ENCODE peak calls at places on chromosomes 4 and X, in ten cellular contexts. One of them, this sample, is unnamed.

GRCh38 chrX:151714367-151714766 is 1.5 kb upstream of the FATE1 start:
- DNase-seq in H1: no peak
- DNase-seq in mammary epithelial cell: no peak
- DNase-seq in fibroblast of lung: no peak
- DNase-seq in GM12878: no peak
- DNase-seq in A549: no peak
- DNase-seq in HCT116: no peak
- DNase-seq in brain microvascular endothelial cell: no peak
- DNase-seq in left ventricle myocardium inferior: no peak
- DNase-seq in dorsolateral prefrontal cortex: no peak
- DNase-seq in this sample: no peak

GRCh38 chrX:153662266-153662665 is 11.3 kb downstream of the PNCK start:
- DNase-seq in H1: peak; percentile 76
- DNase-seq in mammary epithelial cell: no peak
- DNase-seq in fibroblast of lung: no peak
- DNase-seq in GM12878: no peak
- DNase-seq in A549: peak; percentile 77
- DNase-seq in HCT116: peak; percentile 51
- DNase-seq in brain microvascular endothelial cell: peak; percentile 12
- DNase-seq in left ventricle myocardium inferior: peak; percentile 43
- DNase-seq in dorsolateral prefrontal cortex: no peak
- DNase-seq in this sample: peak; percentile 61

GRCh38 chr4:119206178-119206577 is 6.3 kb upstream of the USP53 start:
- DNase-seq in H1: no peak
- DNase-seq in mammary epithelial cell: no peak
- DNase-seq in fibroblast of lung: no peak
- DNase-seq in GM12878: no peak
- DNase-seq in A549: no peak
- DNase-seq in HCT116: no peak
- DNase-seq in brain microvascular endothelial cell: no peak
- DNase-seq in left ventricle myocardium inferior: no peak
- DNase-seq in dorsolateral prefrontal cortex: no peak
- DNase-seq in this sample: no peak

GRCh38 chr4:54318904-54319303 is 89.8 kb downstream of the PDGFRA start:
- DNase-seq in H1: no peak
- DNase-seq in mammary epithelial cell: peak; percentile 25
- DNase-seq in fibroblast of lung: peak; percentile 44
- DNase-seq in GM12878: no peak
- DNase-seq in A549: peak; percentile 54
- DNase-seq in HCT116: peak; percentile 21
- DNase-seq in brain microvascular endothelial cell: peak; percentile 14
- DNase-seq in left ventricle myocardium inferior: no peak
- DNase-seq in dorsolateral prefrontal cortex: no peak
- DNase-seq in this sample: no peak

GRCh38 chr4:102174800-102175199 is 170.5 kb downstream of the SLC39A8 start:
- DNase-seq in H1: no peak
- DNase-seq in mammary epithelial cell: peak; percentile 61
- DNase-seq in fibroblast of lung: peak; percentile 81
- DNase-seq in GM12878: no peak
- DNase-seq in A549: peak; percentile 1
- DNase-seq in HCT116: no peak
- DNase-seq in brain microvascular endothelial cell: peak; percentile 44
- DNase-seq in left ventricle myocardium inferior: no peak
- DNase-seq in dorsolateral prefrontal cortex: no peak
- DNase-seq in this sample: no peak

GRCh38 chrX:154712781-154713391 is 38.0 kb downstream of the GAB3 start:
- DNase-seq in H1: no peak
- DNase-seq in mammary epithelial cell: peak; percentile 64
- DNase-seq in fibroblast of lung: peak; percentile 82
- DNase-seq in GM12878: peak; percentile 68
- DNase-seq in A549: no peak
- DNase-seq in HCT116: no peak
- DNase-seq in brain microvascular endothelial cell: peak; percentile 44
- DNase-seq in left ventricle myocardium inferior: no peak
- DNase-seq in dorsolateral prefrontal cortex: no peak
- DNase-seq in this sample: no peak

GRCh38 chr4:150679018-150679766 is 97.2 kb downstream of the MAB21L2 start:
- DNase-seq in H1: no peak
- DNase-seq in mammary epithelial cell: peak; percentile 35
- DNase-seq in fibroblast of lung: no peak
- DNase-seq in GM12878: no peak
- DNase-seq in A549: no peak
- DNase-seq in HCT116: no peak
- DNase-seq in brain microvascular endothelial cell: no peak
- DNase-seq in left ventricle myocardium inferior: no peak
- DNase-seq in dorsolateral prefrontal cortex: no peak
- DNase-seq in this sample: no peak

GRCh38 chr4:76011700-76012387 is 4.5 kb upstream of the CXCL9 start:
- DNase-seq in H1: peak; percentile 49
- DNase-seq in mammary epithelial cell: peak; percentile 82
- DNase-seq in fibroblast of lung: peak; percentile 63
- DNase-seq in GM12878: peak; percentile 60
- DNase-seq in A549: no peak
- DNase-seq in HCT116: no peak
- DNase-seq in brain microvascular endothelial cell: peak; percentile 72
- DNase-seq in left ventricle myocardium inferior: no peak
- DNase-seq in dorsolateral prefrontal cortex: no peak
- DNase-seq in this sample: no peak

DNA sequence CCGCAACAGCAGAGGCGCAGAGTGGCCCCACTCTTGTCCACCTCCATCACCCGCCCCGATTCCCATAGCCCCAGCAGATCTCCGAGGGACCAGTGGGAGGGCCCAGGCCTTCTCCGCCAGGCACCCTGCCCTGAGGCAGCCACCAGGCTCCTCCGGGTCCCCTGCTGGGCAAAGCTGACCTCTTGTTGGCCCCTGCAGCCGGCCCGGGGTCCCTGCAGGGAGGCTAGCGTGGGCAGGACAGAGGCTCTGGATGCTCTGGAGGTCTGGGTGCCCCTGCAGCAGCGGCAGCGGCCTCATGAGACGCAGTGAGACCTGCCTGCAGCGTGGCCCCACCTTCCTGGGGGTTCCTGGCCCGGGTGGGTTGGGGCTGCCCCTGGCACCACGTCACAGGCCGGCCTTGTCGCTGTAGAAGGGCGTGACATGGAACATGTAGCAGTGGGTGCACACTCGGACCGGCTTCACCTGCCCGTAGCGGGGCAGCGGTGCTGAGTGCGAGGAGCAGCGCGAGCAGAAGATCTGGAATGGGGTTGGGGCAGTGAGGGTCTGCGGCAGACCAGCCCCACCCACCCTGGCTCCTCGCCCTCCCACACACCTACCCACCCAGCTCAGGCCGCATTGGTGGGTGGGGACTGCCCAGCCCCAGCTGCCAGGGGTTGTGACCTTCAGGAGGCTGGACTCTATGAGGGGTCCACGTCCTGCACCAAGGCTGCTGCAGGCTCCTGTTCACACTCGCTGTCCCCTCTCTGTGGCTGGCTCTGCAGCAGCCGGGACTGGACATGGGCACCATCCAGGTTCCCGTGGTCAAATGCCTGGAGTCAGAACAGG is 8.6 kb upstream of the MXD4 start:
- DNase-seq in H1: no peak
- DNase-seq in mammary epithelial cell: no peak
- DNase-seq in fibroblast of lung: no peak
- DNase-seq in GM12878: no peak
- DNase-seq in A549: no peak
- DNase-seq in HCT116: no peak
- DNase-seq in brain microvascular endothelial cell: no peak
- DNase-seq in left ventricle myocardium inferior: no peak
- DNase-seq in dorsolateral prefrontal cortex: no peak
- DNase-seq in this sample: no peak
- H3K27ac ChIP-seq in H1: no peak overlapping the region
- H3K27ac ChIP-seq in mammary epithelial cell: no peak overlapping the region
- H3K27ac ChIP-seq in fibroblast of lung: no peak overlapping the region
- H3K27ac ChIP-seq in GM12878: no peak overlapping the region
- H3K27ac ChIP-seq in A549: no peak overlapping the region
- H3K27ac ChIP-seq in HCT116: no peak overlapping the region
- H3K27ac ChIP-seq in brain microvascular endothelial cell: no peak overlapping the region
- H3K27ac ChIP-seq in left ventricle myocardium inferior: no peak overlapping the region
- H3K27ac ChIP-seq in dorsolateral prefrontal cortex: peak overlapping the region; percentile 85
- H3K27ac ChIP-seq in this sample: no peak overlapping the region

GRCh38 chr4:137181293-137181899 is 350.9 kb downstream of the PCDH18 start:
- DNase-seq in H1: no peak
- DNase-seq in mammary epithelial cell: no peak
- DNase-seq in fibroblast of lung: no peak
- DNase-seq in GM12878: no peak
- DNase-seq in A549: no peak
- DNase-seq in HCT116: no peak
- DNase-seq in brain microvascular endothelial cell: no peak
- DNase-seq in left ventricle myocardium inferior: no peak
- DNase-seq in dorsolateral prefrontal cortex: no peak
- DNase-seq in this sample: no peak

DNA sequence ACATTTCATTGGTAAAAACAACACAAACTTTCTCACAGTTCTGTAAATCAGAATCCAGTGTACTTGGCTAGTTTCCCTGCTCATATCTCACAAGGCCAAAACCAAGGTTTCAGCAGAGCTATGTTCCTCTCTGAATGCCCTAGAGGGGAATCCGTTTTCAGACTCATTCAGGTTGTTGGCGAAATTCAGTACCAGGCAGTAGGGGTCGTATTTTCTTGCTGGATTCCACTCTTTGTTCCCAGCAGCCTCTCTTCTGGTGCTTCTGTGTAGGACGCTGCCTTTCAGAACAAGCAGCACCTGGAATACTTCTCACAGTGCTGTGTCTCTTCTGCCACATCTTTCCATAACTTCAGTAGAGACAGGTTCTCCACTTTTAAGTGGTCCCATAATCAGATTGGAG is 351.9 kb downstream of the PCDH18 start:
- DNase-seq in H1: no peak
- DNase-seq in mammary epithelial cell: no peak
- DNase-seq in fibroblast of lung: no peak
- DNase-seq in GM12878: no peak
- DNase-seq in A549: peak; percentile 4
- DNase-seq in HCT116: peak; percentile 1
- DNase-seq in brain microvascular endothelial cell: no peak
- DNase-seq in left ventricle myocardium inferior: no peak
- DNase-seq in dorsolateral prefrontal cortex: no peak
- DNase-seq in this sample: no peak
- TF ChIP-seq CTCF in H1: peak; percentile 68
- TF ChIP-seq CTCF in mammary epithelial cell: no peak
- TF ChIP-seq CTCF in fibroblast of lung: peak; percentile 6
- TF ChIP-seq CTCF in GM12878: no peak
- TF ChIP-seq CTCF in A549: no peak
- TF ChIP-seq CTCF in HCT116: peak; percentile 18
- TF ChIP-seq CTCF in brain microvascular endothelial cell: peak; percentile 24
- TF ChIP-seq CTCF in left ventricle myocardium inferior: no peak
- TF ChIP-seq CTCF in dorsolateral prefrontal cortex: no peak
- TF ChIP-seq CTCF in this sample: no peak

GRCh38 chr4:72569719-72570235 is 756 bp upstream of the ADAMTS3 start:
- DNase-seq in H1: no peak
- DNase-seq in mammary epithelial cell: no peak
- DNase-seq in fibroblast of lung: peak; percentile 20
- DNase-seq in GM12878: no peak
- DNase-seq in A549: no peak
- DNase-seq in HCT116: no peak
- DNase-seq in brain microvascular endothelial cell: no peak
- DNase-seq in left ventricle myocardium inferior: no peak
- DNase-seq in dorsolateral prefrontal cortex: no peak
- DNase-seq in this sample: no peak

GRCh38 chr4:72567036-72567435 is 2.0 kb downstream of the ADAMTS3 start:
- DNase-seq in H1: no peak
- DNase-seq in mammary epithelial cell: no peak
- DNase-seq in fibroblast of lung: no peak
- DNase-seq in GM12878: no peak
- DNase-seq in A549: no peak
- DNase-seq in HCT116: no peak
- DNase-seq in brain microvascular endothelial cell: no peak
- DNase-seq in left ventricle myocardium inferior: no peak
- DNase-seq in dorsolateral prefrontal cortex: no peak
- DNase-seq in this sample: no peak

GRCh38 chr4:72566573-72566972 is 2.4 kb downstream of the ADAMTS3 start:
- DNase-seq in H1: no peak
- DNase-seq in mammary epithelial cell: no peak
- DNase-seq in fibroblast of lung: no peak
- DNase-seq in GM12878: no peak
- DNase-seq in A549: no peak
- DNase-seq in HCT116: no peak
- DNase-seq in brain microvascular endothelial cell: no peak
- DNase-seq in left ventricle myocardium inferior: no peak
- DNase-seq in dorsolateral prefrontal cortex: no peak
- DNase-seq in this sample: no peak

GRCh38 chr4:72568959-72569718 is at the start of gene ADAMTS3:
- DNase-seq in H1: peak; percentile 86
- DNase-seq in mammary epithelial cell: peak; percentile 49
- DNase-seq in fibroblast of lung: peak; percentile 80
- DNase-seq in GM12878: no peak
- DNase-seq in A549: peak; percentile 2
- DNase-seq in HCT116: no peak
- DNase-seq in brain microvascular endothelial cell: no peak
- DNase-seq in left ventricle myocardium inferior: peak; percentile 62
- DNase-seq in dorsolateral prefrontal cortex: no peak
- DNase-seq in this sample: peak; percentile 67

DNA sequence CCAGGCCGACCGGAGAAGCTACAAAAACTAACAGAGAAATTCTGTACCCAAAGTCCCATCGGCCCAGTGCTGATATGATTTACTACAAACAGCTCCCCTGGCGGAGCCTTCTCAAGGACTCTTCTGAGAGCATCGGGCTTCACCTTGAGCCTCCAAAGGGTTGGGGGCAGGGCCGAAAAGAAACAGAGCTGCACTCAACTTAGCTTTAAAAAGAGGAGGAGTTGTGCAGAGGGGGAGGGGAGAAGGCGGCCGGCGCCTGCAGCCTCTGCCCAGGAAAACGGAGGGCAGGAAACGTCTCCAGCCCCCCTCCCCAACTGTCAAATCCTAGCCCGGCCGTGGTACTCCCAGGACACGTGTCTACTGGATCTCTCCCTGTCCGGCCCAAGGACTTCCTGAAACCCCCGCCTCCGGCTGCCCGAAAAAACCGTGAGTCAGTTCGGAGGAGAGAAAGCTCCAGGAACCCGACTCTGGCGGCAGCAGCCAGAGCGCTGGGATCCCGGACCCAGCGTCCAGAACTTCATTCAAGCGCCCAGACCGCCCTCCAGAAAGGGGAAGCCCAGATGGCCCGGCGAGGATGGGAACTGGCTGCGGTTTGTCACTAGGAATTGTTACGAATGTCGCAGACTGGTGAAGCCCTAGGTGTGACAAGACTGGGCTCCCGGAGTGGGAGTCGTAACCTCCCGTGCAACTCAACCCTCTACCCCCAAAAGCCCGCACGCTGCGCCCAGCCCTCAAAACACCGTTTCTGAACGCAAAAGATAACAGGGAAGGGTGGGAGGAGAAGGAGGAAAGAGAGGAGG is 1.0 kb downstream of the ADAMTS3 start:
- DNase-seq in H1: peak; percentile 75
- DNase-seq in mammary epithelial cell: peak; percentile 82
- DNase-seq in fibroblast of lung: peak; percentile 93
- DNase-seq in GM12878: no peak
- DNase-seq in A549: peak; percentile 44
- DNase-seq in HCT116: no peak
- DNase-seq in brain microvascular endothelial cell: peak; percentile 72
- DNase-seq in left ventricle myocardium inferior: peak; percentile 40
- DNase-seq in dorsolateral prefrontal cortex: peak; percentile 22
- DNase-seq in this sample: peak; percentile 87
- H3K27ac ChIP-seq in H1: no peak overlapping the region
- H3K27ac ChIP-seq in mammary epithelial cell: no peak overlapping the region
- H3K27ac ChIP-seq in fibroblast of lung: peak overlapping the region; percentile 62
- H3K27ac ChIP-seq in GM12878: no peak overlapping the region
- H3K27ac ChIP-seq in A549: peak overlapping the region; percentile 67
- H3K27ac ChIP-seq in HCT116: no peak overlapping the region
- H3K27ac ChIP-seq in brain microvascular endothelial cell: peak overlapping the region; percentile 7
- H3K27ac ChIP-seq in left ventricle myocardium inferior: peak overlapping the region; percentile 44
- H3K27ac ChIP-seq in dorsolateral prefrontal cortex: no peak overlapping the region
- H3K27ac ChIP-seq in this sample: peak overlapping the region; percentile 82

GRCh38 chrX:119272882-119273806 is 37.1 kb downstream of the PGRMC1 start:
- DNase-seq in H1: peak; percentile 71
- DNase-seq in mammary epithelial cell: no peak
- DNase-seq in fibroblast of lung: peak; percentile 48
- DNase-seq in GM12878: no peak
- DNase-seq in A549: no peak
- DNase-seq in HCT116: no peak
- DNase-seq in brain microvascular endothelial cell: peak; percentile 37
- DNase-seq in left ventricle myocardium inferior: peak; percentile 21
- DNase-seq in dorsolateral prefrontal cortex: no peak
- DNase-seq in this sample: peak; percentile 76
- TF ChIP-seq CTCF in H1: peak; percentile 56
- TF ChIP-seq CTCF in mammary epithelial cell: peak; percentile 15
- TF ChIP-seq CTCF in fibroblast of lung: peak; percentile 26
- TF ChIP-seq CTCF in GM12878: no peak
- TF ChIP-seq CTCF in A549: no peak
- TF ChIP-seq CTCF in HCT116: no peak
- TF ChIP-seq CTCF in brain microvascular endothelial cell: peak; percentile 56
- TF ChIP-seq CTCF in left ventricle myocardium inferior: peak; percentile 44
- TF ChIP-seq CTCF in dorsolateral prefrontal cortex: no peak
- TF ChIP-seq CTCF in this sample: no peak